ENCODE peak calls at places on chromosomes 16 and 17, in seven cellular contexts. V, I, A, T, P, D and W are unnamed samples. For H3K4me1, the result is how much of the 10 kb centered on the place peaks cover.

GRCh38 chr17:82931696-82932060 is 91.9 kb upstream of the ZNF750 start:
- DNase-seq in V (peak), I (no peak), A (peak), T (peak), P (peak), D (peak), W (peak)

GRCh38 chr17:13031718-13032350 is 14.0 kb upstream of the ELAC2 start:
- DNase-seq in V (peak), I (peak), A (peak), T (peak), P (no peak), D (no peak), W (peak)

GRCh38 chr17:15931394-15931793 is 13.5 kb upstream of the ADORA2B start:
- DNase-seq in V (no peak), I (no peak), A (no peak), T (no peak), P (no peak), D (no peak), W (no peak)

GRCh38 chr16:85202631-85203461 is 90.6 kb upstream of the CIBAR2 start:
- DNase-seq in V (peak), I (no peak), A (peak), T (peak), P (peak), D (no peak), W (peak)

GRCh38 chr17:74130841-74131240 is 72.6 kb upstream of the RPL38 start:
- DNase-seq in V (no peak), I (no peak), A (no peak), T (no peak), P (no peak), D (no peak), W (no peak)

GRCh38 chr17:42135664-42136653 is 13.4 kb downstream of the HSPB9 start:
- DNase-seq in V (peak), I (peak), A (peak), T (peak), P (no peak), D (no peak), W (peak)

GRCh38 chr17:30956764-30957374 is 14.0 kb upstream of the RNF135 start:
- DNase-seq in V (no peak), I (no peak), A (peak), T (no peak), P (no peak), D (no peak), W (no peak)

GRCh38 chr16:13070268-13070667 is 168.9 kb downstream of the SHISA9 start:
- DNase-seq in V (no peak), I (no peak), A (no peak), T (no peak), P (no peak), D (no peak), W (no peak)

GRCh38 chr16:50002190-50002589 is 22.8 kb upstream of the CNEP1R1 start:
- DNase-seq in V (no peak), I (no peak), A (no peak), T (no peak), P (no peak), D (no peak), W (no peak)

GRCh38 chr17:65243838-65244237 is 106.7 kb downstream of the RGS9 start:
- DNase-seq in V (no peak), I (no peak), A (no peak), T (no peak), P (no peak), D (no peak), W (no peak)

GRCh38 chr17:76527430-76528111 is 9.9 kb downstream of the CYGB start:
- DNase-seq in V (peak), I (no peak), A (peak), T (peak), P (no peak), D (peak), W (peak)

GRCh38 chr16:31440511-31441184 is 1.9 kb downstream of the ZNF843 start:
- DNase-seq in V (no peak), I (no peak), A (no peak), T (no peak), P (no peak), D (no peak), W (peak)

GRCh38 chr17:15019158-15019557 is 246.0 kb downstream of the PMP22 start:
- DNase-seq in V (no peak), I (no peak), A (no peak), T (no peak), P (no peak), D (no peak), W (no peak)

GRCh38 chr16:71927787-71928186 is 32.5 kb downstream of the IST1 start:
- DNase-seq in V (no peak), I (no peak), A (no peak), T (no peak), P (no peak), D (no peak), W (no peak)

GRCh38 chr16:68444058-68444657 is 4.2 kb downstream of the SMPD3 start:
- DNase-seq in V (peak), I (no peak), A (peak), T (peak), P (no peak), D (no peak), W (no peak)

GRCh38 chr16:79267146-79267545 is 333.4 kb downstream of the MAF start:
- DNase-seq in V (no peak), I (no peak), A (no peak), T (no peak), P (no peak), D (no peak), W (no peak)

DNA sequence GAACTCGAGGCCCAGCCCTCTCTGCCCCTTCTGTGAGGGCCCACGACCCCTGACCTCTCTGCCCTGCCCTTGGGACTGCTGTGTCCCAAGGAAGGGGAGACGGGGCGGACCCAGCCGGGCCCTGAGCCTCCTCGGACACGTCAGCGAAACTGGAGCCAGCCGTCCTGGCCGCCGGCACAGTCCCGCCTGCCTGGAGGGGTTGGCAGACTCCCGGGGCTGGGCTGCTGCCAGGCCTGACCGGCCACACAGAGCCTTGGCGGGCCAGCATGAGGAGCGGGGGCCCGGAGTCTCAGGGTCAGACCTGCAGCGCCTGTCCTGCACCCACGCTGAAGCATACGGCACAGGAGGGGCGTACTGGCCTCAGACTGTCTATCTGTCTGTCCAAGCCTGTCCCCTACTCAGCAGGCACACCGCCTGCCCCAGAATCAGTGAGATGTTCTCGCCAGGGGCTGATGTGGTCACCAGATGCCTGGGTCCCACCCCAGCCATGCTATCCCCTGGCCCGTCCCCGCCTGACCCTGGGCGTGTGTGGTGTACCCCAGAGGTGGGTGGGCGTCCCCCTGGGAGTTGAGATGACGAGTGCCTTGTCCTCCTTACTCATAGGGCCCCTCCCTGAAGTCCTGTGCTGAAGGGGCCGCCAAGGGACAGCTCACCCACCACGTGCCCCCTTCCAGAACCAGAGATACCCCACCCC is 4.6 kb downstream of the VASN start:
- DNase-seq in V (peak), I (no peak), A (peak), T (peak), P (peak), D (peak), W (peak)
- TF ChIP-seq POLR2A in V (no peak), I (no peak), A (no peak), T (no peak), P (no peak), D (no peak), W (no peak)

DNA sequence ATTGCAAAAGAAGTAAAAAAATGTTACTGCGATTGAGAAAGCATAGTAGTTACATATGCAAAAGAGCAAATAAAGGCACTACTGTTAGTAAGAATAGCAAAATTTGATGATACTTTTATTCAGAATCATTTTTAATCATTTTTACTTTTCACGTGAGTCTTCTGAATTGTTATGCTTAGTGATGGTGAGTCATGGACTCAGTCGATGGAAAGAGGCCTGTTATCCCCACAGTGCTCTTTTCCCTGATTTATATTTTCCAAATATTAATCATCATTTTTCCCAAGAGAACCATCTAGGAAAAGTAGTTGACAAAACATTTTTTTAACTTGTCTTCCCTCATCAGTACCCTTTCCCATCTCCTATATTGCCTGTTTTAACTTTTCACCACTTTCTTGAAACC is 181.1 kb downstream of the CHD9 start:
- DNase-seq in V (no peak), I (no peak), A (no peak), T (no peak), P (no peak), D (no peak), W (no peak)
- H3K4me1 ChIP-seq in V (under half), I (under half), A (under half), T (under half), P (under half), D (under half), W (under half)

DNA sequence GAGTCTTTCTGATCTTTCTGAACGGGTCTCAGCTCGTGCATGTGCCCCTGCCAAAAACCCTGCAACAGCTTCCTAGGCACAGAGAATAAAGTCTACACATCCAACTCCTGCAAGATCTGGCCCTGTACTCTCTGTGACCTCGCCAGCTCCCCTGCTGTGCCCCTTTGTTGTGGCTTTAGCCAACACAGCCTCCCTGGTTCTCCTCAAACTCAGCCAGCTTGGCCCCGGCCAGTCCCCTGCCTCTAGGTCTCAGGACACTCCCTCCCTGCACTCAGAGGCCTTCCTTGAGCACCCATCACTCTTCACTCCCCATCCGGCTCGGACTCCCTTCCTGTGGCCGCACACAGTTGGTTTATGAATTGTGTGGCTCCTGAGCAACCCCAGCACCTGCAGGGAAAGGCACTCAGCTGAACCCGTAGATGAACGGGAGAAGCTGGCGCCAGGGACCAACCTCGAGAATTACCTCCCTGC is 1.4 kb downstream of the CEP131 start:
- DNase-seq in V (no peak), I (no peak), A (no peak), T (no peak), P (no peak), D (no peak), W (no peak)
- TF ChIP-seq POLR2A in V (no peak), I (no peak), A (no peak), T (no peak), P (no peak), D (no peak), W (no peak)

DNA sequence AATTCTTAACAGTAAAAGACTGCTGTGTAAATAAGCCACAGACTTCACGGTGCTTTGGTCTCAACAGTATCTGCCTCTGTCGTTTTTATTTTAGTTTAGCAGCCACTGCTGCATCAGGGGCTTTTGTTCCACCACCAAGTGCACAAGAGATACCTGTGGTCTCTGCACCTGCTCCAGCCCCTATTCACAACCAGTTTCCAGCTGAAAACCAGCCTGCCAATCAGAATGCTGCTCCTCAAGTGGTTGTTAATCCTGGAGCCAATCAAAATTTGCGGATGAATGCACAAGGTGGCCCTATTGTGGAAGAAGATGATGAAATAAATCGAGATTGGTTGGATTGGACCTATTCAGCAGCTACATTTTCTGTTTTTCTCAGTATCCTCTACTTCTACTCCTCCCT is 7.9 kb downstream of the HERPUD1 start:
- DNase-seq in V (no peak), I (no peak), A (no peak), T (no peak), P (no peak), D (no peak), W (peak)
- H3K4me1 ChIP-seq in V (under half), I (under half), A (under half), T (half or more), P (under half), D (half or more), W (under half)

GRCh38 chr16:4412854-4413253 is 3.5 kb downstream of the CORO7 start:
- DNase-seq in V (no peak), I (no peak), A (no peak), T (no peak), P (no peak), D (no peak), W (no peak)

GRCh38 chr16:4419402-4419801 is 3.0 kb upstream of the CORO7 start:
- DNase-seq in V (peak), I (no peak), A (no peak), T (no peak), P (no peak), D (no peak), W (no peak)

GRCh38 chr16:4415538-4416199 is 727 bp downstream of the CORO7 start:
- DNase-seq in V (peak), I (peak), A (peak), T (peak), P (no peak), D (no peak), W (no peak)

GRCh38 chr16:4414187-4414909 is 2.0 kb downstream of the CORO7 start:
- DNase-seq in V (no peak), I (no peak), A (no peak), T (peak), P (no peak), D (no peak), W (no peak)

DNA sequence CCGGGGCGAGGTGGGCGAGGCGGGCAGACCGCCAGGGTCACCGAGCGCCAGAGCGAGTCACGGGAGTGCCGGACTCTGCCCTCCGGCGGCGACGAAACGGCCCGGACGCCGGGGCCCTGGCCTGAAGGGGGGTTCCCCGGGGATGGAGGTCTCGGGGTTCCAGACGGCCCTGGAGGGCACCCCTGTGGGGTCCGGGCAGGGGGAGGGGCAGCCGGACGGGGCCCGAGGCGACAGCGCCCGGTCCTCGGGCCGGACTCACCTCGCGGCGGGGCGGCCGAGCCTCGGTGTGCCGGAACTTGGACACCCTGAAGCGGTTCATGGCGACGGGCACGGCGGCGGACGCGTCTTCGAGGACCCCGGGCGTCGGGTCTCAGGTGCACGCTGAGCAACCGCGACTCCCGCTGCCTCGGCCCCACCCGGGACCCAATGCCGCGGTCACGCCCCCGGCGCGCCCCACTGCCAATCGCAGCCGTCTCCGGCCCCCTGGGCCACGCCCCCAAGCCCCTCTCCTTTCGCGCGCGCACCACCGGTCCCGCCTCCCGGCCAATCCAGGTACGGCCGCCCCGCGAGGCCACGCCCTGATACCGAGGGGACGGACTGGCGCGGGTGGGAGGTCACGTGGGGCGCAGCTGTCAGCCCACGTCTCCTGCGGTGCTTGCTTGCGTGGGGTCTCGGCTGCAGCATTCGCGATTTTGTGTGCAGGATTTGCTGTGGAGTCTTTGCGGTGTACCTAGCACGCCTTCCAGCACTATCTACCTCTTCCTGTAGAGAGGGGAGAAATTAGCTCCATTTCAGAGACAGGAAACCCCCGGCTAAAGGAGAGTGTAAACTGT is at the start of gene CORO7:
- DNase-seq in V (peak), I (peak), A (peak), T (peak), P (peak), D (peak), W (peak)
- TF ChIP-seq POLR2A in V (no peak), I (no peak), A (peak), T (peak), P (no peak), D (peak), W (no peak)

GRCh38 chr17:56910509-56911235 is 3.2 kb downstream of the TRIM25 start:
- DNase-seq in V (no peak), I (no peak), A (no peak), T (no peak), P (no peak), D (no peak), W (no peak)
- H3K4me1 ChIP-seq in V (under half), I (under half), A (under half), T (half or more), P (under half), D (half or more), W (under half)

DNA sequence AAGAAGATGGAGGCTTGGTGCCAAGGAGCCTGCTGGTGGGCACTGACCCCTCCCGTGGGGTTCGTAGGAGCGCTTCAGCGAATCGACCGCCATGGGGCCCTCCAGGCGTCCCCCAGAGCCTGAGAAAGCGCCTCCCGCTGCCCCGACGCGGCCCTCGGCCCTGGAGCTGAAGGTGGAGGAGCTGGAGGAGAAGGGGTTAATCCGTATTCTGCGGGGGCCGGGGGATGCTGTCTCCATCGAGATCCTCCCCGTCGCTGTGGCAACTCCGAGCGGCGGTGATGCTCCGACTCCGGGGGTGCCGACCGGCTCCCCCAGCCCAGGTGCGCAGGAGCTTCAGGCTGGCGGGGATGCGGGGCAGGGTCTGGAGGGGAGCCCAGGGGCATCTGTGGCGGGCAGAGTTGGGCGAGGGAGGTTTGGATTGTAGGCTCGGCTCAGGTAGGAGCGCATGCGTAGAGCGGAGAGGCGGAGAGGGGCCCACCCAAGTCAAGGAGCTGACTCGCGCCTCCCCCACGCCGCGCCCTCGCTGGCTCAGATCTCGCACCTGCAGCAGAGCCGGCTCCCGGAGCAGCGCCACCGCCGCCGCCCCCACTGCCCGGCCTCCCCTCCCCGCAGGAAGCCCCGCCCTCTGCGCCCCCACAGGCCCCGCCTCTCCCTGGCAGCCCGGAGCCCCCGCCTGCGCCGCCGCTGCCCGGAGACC is 19.8 kb downstream of the FMNL1 start:
- DNase-seq in V (peak), I (no peak), A (no peak), T (peak), P (peak), D (no peak), W (no peak)
- TF ChIP-seq POLR2A in V (no peak), I (no peak), A (no peak), T (no peak), P (no peak), D (no peak), W (no peak)

DNA sequence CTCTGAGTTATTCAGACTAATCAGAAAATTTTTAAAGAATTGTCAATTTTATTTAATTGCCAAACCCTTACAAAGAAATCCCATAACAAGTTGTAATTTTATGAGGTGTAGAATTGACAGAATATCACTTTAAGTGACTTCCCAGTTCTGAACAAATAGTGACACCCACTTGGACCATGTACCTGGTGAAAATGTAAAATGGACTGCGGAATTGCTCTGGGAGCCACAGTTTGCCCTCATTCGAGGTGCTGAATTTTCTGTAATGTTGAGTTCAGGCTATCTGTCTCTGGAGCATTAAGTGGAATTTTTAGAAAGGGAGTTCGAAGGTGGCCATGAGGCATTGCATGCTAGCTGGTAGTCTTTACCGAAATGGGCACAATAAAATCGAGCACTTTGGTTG is 5.1 kb downstream of the GNAO1 start:
- DNase-seq in V (no peak), I (no peak), A (no peak), T (no peak), P (no peak), D (no peak), W (no peak)
- H3K4me1 ChIP-seq in V (under half), I (under half), A (under half), T (under half), P (under half), D (under half), W (half or more)